ENCODE peak calls at places on chromosome 10, in seven cellular contexts. One of them, this sample, is unnamed.

GRCh38 chr10:75035975-75036708 is 75.3 kb upstream of the SAMD8 start:
- DNase-seq in effector memory CD4-positive, alpha-beta T cell: no peak
- DNase-seq in A549: no peak
- DNase-seq in prostate gland: no peak
- DNase-seq in aorta: no peak
- DNase-seq in tibial artery: no peak
- DNase-seq in CD4-positive, alpha-beta T cell: no peak
- DNase-seq in this sample: no peak

GRCh38 chr10:119450606-119451304 is 91.8 kb downstream of the RGS10 start:
- DNase-seq in effector memory CD4-positive, alpha-beta T cell: no peak
- DNase-seq in A549: no peak
- DNase-seq in prostate gland: no peak
- DNase-seq in aorta: no peak
- DNase-seq in tibial artery: no peak
- DNase-seq in CD4-positive, alpha-beta T cell: no peak
- DNase-seq in this sample: no peak

GRCh38 chr10:117175901-117176534 is 21.3 kb upstream of the KCNK18 start:
- DNase-seq in effector memory CD4-positive, alpha-beta T cell: peak; percentile 33
- DNase-seq in A549: peak; percentile 78
- DNase-seq in prostate gland: peak; percentile 54
- DNase-seq in aorta: peak; percentile 91
- DNase-seq in tibial artery: peak; percentile 79
- DNase-seq in CD4-positive, alpha-beta T cell: peak; percentile 64
- DNase-seq in this sample: peak; percentile 89

GRCh38 chr10:4771554-4772201 is 54.3 kb upstream of the AKR1E2 start:
- DNase-seq in effector memory CD4-positive, alpha-beta T cell: no peak
- DNase-seq in A549: no peak
- DNase-seq in prostate gland: no peak
- DNase-seq in aorta: no peak
- DNase-seq in tibial artery: no peak
- DNase-seq in CD4-positive, alpha-beta T cell: no peak
- DNase-seq in this sample: no peak

GRCh38 chr10:16843252-16843870 is 26.1 kb upstream of the RSU1 start:
- DNase-seq in effector memory CD4-positive, alpha-beta T cell: no peak
- DNase-seq in A549: peak; percentile 28
- DNase-seq in prostate gland: peak; percentile 27
- DNase-seq in aorta: no peak
- DNase-seq in tibial artery: no peak
- DNase-seq in CD4-positive, alpha-beta T cell: no peak
- DNase-seq in this sample: peak; percentile 8

GRCh38 chr10:112208292-112208691 is 24.7 kb upstream of the GPAM start:
- DNase-seq in effector memory CD4-positive, alpha-beta T cell: no peak
- DNase-seq in A549: no peak
- DNase-seq in prostate gland: no peak
- DNase-seq in aorta: no peak
- DNase-seq in tibial artery: no peak
- DNase-seq in CD4-positive, alpha-beta T cell: no peak
- DNase-seq in this sample: no peak

GRCh38 chr10:59037018-59037389 is 139.4 kb upstream of the PHYHIPL start:
- DNase-seq in effector memory CD4-positive, alpha-beta T cell: no peak
- DNase-seq in A549: no peak
- DNase-seq in prostate gland: no peak
- DNase-seq in aorta: no peak
- DNase-seq in tibial artery: no peak
- DNase-seq in CD4-positive, alpha-beta T cell: no peak
- DNase-seq in this sample: no peak

GRCh38 chr10:4130685-4131084 is 345.7 kb upstream of the KLF6 start:
- DNase-seq in effector memory CD4-positive, alpha-beta T cell: peak; percentile 25
- DNase-seq in A549: no peak
- DNase-seq in prostate gland: no peak
- DNase-seq in aorta: no peak
- DNase-seq in tibial artery: no peak
- DNase-seq in CD4-positive, alpha-beta T cell: no peak
- DNase-seq in this sample: no peak

GRCh38 chr10:64535131-64535867 is 1014.1 kb downstream of the REEP3 start:
- DNase-seq in effector memory CD4-positive, alpha-beta T cell: no peak
- DNase-seq in A549: no peak
- DNase-seq in prostate gland: no peak
- DNase-seq in aorta: no peak
- DNase-seq in tibial artery: no peak
- DNase-seq in CD4-positive, alpha-beta T cell: no peak
- DNase-seq in this sample: no peak

GRCh38 chr10:30553625-30554442 is 75.7 kb downstream of the LYZL2 start:
- DNase-seq in effector memory CD4-positive, alpha-beta T cell: no peak
- DNase-seq in A549: peak; percentile 41
- DNase-seq in prostate gland: peak; percentile 78
- DNase-seq in aorta: peak; percentile 82
- DNase-seq in tibial artery: peak; percentile 83
- DNase-seq in CD4-positive, alpha-beta T cell: no peak
- DNase-seq in this sample: peak; percentile 68

GRCh38 chr10:30554443-30554831 is 75.1 kb downstream of the LYZL2 start:
- DNase-seq in effector memory CD4-positive, alpha-beta T cell: no peak
- DNase-seq in A549: no peak
- DNase-seq in prostate gland: no peak
- DNase-seq in aorta: no peak
- DNase-seq in tibial artery: no peak
- DNase-seq in CD4-positive, alpha-beta T cell: no peak
- DNase-seq in this sample: no peak

GRCh38 chr10:30550967-30551815 is 78.4 kb downstream of the LYZL2 start:
- DNase-seq in effector memory CD4-positive, alpha-beta T cell: no peak
- DNase-seq in A549: no peak
- DNase-seq in prostate gland: no peak
- DNase-seq in aorta: no peak
- DNase-seq in tibial artery: no peak
- DNase-seq in CD4-positive, alpha-beta T cell: no peak
- DNase-seq in this sample: no peak

GRCh38 chr10:30555465-30555864 is 74.1 kb downstream of the LYZL2 start:
- DNase-seq in effector memory CD4-positive, alpha-beta T cell: no peak
- DNase-seq in A549: no peak
- DNase-seq in prostate gland: no peak
- DNase-seq in aorta: no peak
- DNase-seq in tibial artery: no peak
- DNase-seq in CD4-positive, alpha-beta T cell: no peak
- DNase-seq in this sample: no peak

DNA sequence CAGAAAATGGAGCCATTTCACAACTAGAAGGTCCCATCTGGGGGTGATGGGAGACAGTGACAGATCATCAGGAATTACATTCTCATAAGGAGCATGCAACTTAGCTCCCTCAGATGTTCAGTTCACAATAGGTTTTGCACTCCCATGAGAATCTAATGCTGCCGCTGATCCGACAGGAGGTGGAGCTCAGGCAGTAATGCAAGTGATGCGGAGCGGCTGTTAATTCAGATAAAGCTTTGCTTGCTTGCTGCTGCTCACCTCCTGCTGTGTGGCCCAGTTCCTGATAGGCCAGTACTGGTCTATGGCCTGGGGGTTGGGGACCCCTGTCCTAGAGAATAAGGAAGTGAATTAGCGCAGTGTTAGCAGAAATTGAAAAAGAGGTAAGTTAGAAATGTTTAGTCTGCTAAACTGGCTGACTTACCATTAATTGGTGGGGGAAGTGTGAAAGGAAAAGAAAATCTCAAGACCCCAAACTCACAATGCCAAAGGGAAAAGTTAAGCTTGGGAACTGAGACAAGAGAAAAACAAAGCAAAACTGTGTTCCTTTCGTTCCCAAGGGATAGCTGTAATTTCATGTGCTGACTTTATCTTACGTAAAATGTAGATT is 76.4 kb downstream of the LYZL2 start:
- DNase-seq in effector memory CD4-positive, alpha-beta T cell: no peak
- DNase-seq in A549: no peak
- DNase-seq in prostate gland: no peak
- DNase-seq in aorta: no peak
- DNase-seq in tibial artery: no peak
- DNase-seq in CD4-positive, alpha-beta T cell: no peak
- DNase-seq in this sample: no peak
- H3K27ac ChIP-seq in effector memory CD4-positive, alpha-beta T cell: no peak overlapping the region
- H3K27ac ChIP-seq in A549: peak overlapping the region; percentile 48
- H3K27ac ChIP-seq in prostate gland: peak overlapping the region; percentile 59
- H3K27ac ChIP-seq in aorta: no peak overlapping the region
- H3K27ac ChIP-seq in tibial artery: peak overlapping the region; percentile 48
- H3K27ac ChIP-seq in CD4-positive, alpha-beta T cell: no peak overlapping the region
- H3K27ac ChIP-seq in this sample: peak overlapping the region; percentile 66

DNA sequence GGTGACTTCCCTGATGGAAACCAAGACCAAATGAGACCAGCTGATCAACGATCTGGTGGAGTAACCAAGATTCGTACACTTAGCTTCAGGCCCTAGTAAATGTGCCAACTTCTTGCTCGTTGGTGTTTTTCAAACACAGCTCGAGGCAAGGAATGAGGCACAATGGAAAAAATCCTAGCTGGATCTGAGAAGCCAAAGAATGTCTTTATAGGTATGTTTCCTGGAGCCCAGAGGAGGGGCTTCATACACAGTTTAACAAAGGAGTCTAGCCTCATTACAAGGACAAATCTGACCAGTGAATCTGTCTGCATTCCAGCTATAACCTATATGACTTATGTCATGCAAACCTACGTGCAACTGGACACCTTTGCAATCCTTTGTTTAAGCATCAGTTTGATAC is 3.7 kb downstream of the COL17A1 start:
- DNase-seq in effector memory CD4-positive, alpha-beta T cell: no peak
- DNase-seq in A549: no peak
- DNase-seq in prostate gland: no peak
- DNase-seq in aorta: no peak
- DNase-seq in tibial artery: no peak
- DNase-seq in CD4-positive, alpha-beta T cell: no peak
- DNase-seq in this sample: no peak
- H3K27ac ChIP-seq in effector memory CD4-positive, alpha-beta T cell: no peak overlapping the region
- H3K27ac ChIP-seq in A549: no peak overlapping the region
- H3K27ac ChIP-seq in prostate gland: no peak overlapping the region
- H3K27ac ChIP-seq in aorta: no peak overlapping the region
- H3K27ac ChIP-seq in tibial artery: no peak overlapping the region
- H3K27ac ChIP-seq in CD4-positive, alpha-beta T cell: no peak overlapping the region
- H3K27ac ChIP-seq in this sample: no peak overlapping the region

GRCh38 chr10:132951926-132952325 is 9.6 kb upstream of the CFAP46 start:
- DNase-seq in effector memory CD4-positive, alpha-beta T cell: no peak
- DNase-seq in A549: no peak
- DNase-seq in prostate gland: no peak
- DNase-seq in aorta: no peak
- DNase-seq in tibial artery: no peak
- DNase-seq in CD4-positive, alpha-beta T cell: no peak
- DNase-seq in this sample: no peak
- H3K27ac ChIP-seq in effector memory CD4-positive, alpha-beta T cell: no peak overlapping the region
- H3K27ac ChIP-seq in A549: no peak overlapping the region
- H3K27ac ChIP-seq in prostate gland: no peak overlapping the region
- H3K27ac ChIP-seq in aorta: no peak overlapping the region
- H3K27ac ChIP-seq in tibial artery: no peak overlapping the region
- H3K27ac ChIP-seq in CD4-positive, alpha-beta T cell: no peak overlapping the region
- H3K27ac ChIP-seq in this sample: no peak overlapping the region

GRCh38 chr10:33150904-33151303 is 183.6 kb downstream of the NRP1 start:
- DNase-seq in effector memory CD4-positive, alpha-beta T cell: no peak
- DNase-seq in A549: no peak
- DNase-seq in prostate gland: no peak
- DNase-seq in aorta: no peak
- DNase-seq in tibial artery: no peak
- DNase-seq in CD4-positive, alpha-beta T cell: no peak
- DNase-seq in this sample: no peak
- H3K27ac ChIP-seq in effector memory CD4-positive, alpha-beta T cell: peak overlapping the region; percentile 80
- H3K27ac ChIP-seq in A549: no peak overlapping the region
- H3K27ac ChIP-seq in prostate gland: no peak overlapping the region
- H3K27ac ChIP-seq in aorta: no peak overlapping the region
- H3K27ac ChIP-seq in tibial artery: no peak overlapping the region
- H3K27ac ChIP-seq in CD4-positive, alpha-beta T cell: no peak overlapping the region
- H3K27ac ChIP-seq in this sample: no peak overlapping the region

GRCh38 chr10:60384006-60384405 is 5.7 kb downstream of the ANK3 start:
- DNase-seq in effector memory CD4-positive, alpha-beta T cell: no peak
- DNase-seq in A549: no peak
- DNase-seq in prostate gland: no peak
- DNase-seq in aorta: no peak
- DNase-seq in tibial artery: no peak
- DNase-seq in CD4-positive, alpha-beta T cell: no peak
- DNase-seq in this sample: no peak
- H3K27ac ChIP-seq in effector memory CD4-positive, alpha-beta T cell: no peak overlapping the region
- H3K27ac ChIP-seq in A549: peak overlapping the region; percentile 61
- H3K27ac ChIP-seq in prostate gland: no peak overlapping the region
- H3K27ac ChIP-seq in aorta: no peak overlapping the region
- H3K27ac ChIP-seq in tibial artery: peak overlapping the region; percentile 14
- H3K27ac ChIP-seq in CD4-positive, alpha-beta T cell: no peak overlapping the region
- H3K27ac ChIP-seq in this sample: no peak overlapping the region

GRCh38 chr10:15353471-15353870 is 17.6 kb downstream of the FAM171A1 start:
- DNase-seq in effector memory CD4-positive, alpha-beta T cell: no peak
- DNase-seq in A549: no peak
- DNase-seq in prostate gland: no peak
- DNase-seq in aorta: no peak
- DNase-seq in tibial artery: no peak
- DNase-seq in CD4-positive, alpha-beta T cell: no peak
- DNase-seq in this sample: peak; percentile 31

GRCh38 chr10:15352201-15352600 is 18.9 kb downstream of the FAM171A1 start:
- DNase-seq in effector memory CD4-positive, alpha-beta T cell: no peak
- DNase-seq in A549: no peak
- DNase-seq in prostate gland: no peak
- DNase-seq in aorta: no peak
- DNase-seq in tibial artery: no peak
- DNase-seq in CD4-positive, alpha-beta T cell: no peak
- DNase-seq in this sample: no peak

GRCh38 chr10:15349133-15349532 is 22.0 kb downstream of the FAM171A1 start:
- DNase-seq in effector memory CD4-positive, alpha-beta T cell: no peak
- DNase-seq in A549: no peak
- DNase-seq in prostate gland: no peak
- DNase-seq in aorta: no peak
- DNase-seq in tibial artery: no peak
- DNase-seq in CD4-positive, alpha-beta T cell: no peak
- DNase-seq in this sample: no peak

GRCh38 chr10:15351099-15351820 is 19.8 kb downstream of the FAM171A1 start:
- DNase-seq in effector memory CD4-positive, alpha-beta T cell: no peak
- DNase-seq in A549: no peak
- DNase-seq in prostate gland: no peak
- DNase-seq in aorta: no peak
- DNase-seq in tibial artery: no peak
- DNase-seq in CD4-positive, alpha-beta T cell: no peak
- DNase-seq in this sample: no peak

DNA sequence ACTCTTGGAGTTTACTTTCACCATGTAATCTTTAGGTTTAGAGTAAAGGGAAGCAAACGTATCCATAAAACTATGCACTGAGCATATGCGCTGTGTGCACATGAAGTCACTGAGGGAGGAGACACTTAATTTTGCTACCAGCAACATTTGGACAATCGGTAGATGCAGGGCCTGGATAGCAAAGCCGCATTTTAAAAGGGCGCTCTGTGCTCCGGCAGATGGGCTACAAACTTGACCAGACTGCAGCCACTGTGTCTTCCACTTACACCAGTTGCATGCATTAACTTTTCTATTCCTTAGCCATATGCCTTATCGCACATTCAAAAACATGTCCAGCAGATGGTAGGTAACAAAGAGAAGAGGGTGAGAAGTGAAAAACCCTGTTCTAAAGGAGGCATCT is 18.3 kb downstream of the FAM171A1 start:
- DNase-seq in effector memory CD4-positive, alpha-beta T cell: no peak
- DNase-seq in A549: no peak
- DNase-seq in prostate gland: no peak
- DNase-seq in aorta: no peak
- DNase-seq in tibial artery: no peak
- DNase-seq in CD4-positive, alpha-beta T cell: no peak
- DNase-seq in this sample: no peak
- H3K27ac ChIP-seq in effector memory CD4-positive, alpha-beta T cell: no peak overlapping the region
- H3K27ac ChIP-seq in A549: no peak overlapping the region
- H3K27ac ChIP-seq in prostate gland: no peak overlapping the region
- H3K27ac ChIP-seq in aorta: no peak overlapping the region
- H3K27ac ChIP-seq in tibial artery: no peak overlapping the region
- H3K27ac ChIP-seq in CD4-positive, alpha-beta T cell: no peak overlapping the region
- H3K27ac ChIP-seq in this sample: no peak overlapping the region

This sample was measured in body of pancreas.